ENCODE peak calls at places on chromosomes 3 and 15, in nine cellular contexts. M, J, D, F, S, Z, X, Y and K are unnamed samples. For H3K4me1 and H3K9me3, the result is how much of the 10 kb centered on the place peaks cover.

GRCh38 chr3:185715091-185715490 is 109.8 kb downstream of the IGF2BP2 start:
- DNase-seq in M (no peak), J (no peak), D (no peak), F (no peak), S (no peak), Z (no peak), X (peak), Y (peak), K (no peak)

GRCh38 chr3:188595890-188596376 is 442.0 kb downstream of the LPP start:
- DNase-seq in M (no peak), J (no peak), D (no peak), F (no peak), S (no peak), Z (no peak), X (no peak), Y (peak), K (no peak)

GRCh38 chr3:112568642-112569041 is 6.8 kb downstream of the SLC35A5 start:
- DNase-seq in M (no peak), J (no peak), D (no peak), F (no peak), S (no peak), Z (no peak), X (no peak), Y (peak), K (no peak)

GRCh38 chr15:92652576-92652966 is 3.0 kb downstream of the FAM174B start:
- DNase-seq in M (no peak), J (no peak), D (no peak), F (no peak), S (peak), Z (no peak), X (no peak), Y (no peak), K (no peak)

GRCh38 chr3:11136871-11137626 is 17.2 kb upstream of the HRH1 start:
- DNase-seq in M (no peak), J (no peak), D (no peak), F (no peak), S (no peak), Z (peak), X (no peak), Y (peak), K (peak)

GRCh38 chr3:126312326-126312725 is 44.9 kb downstream of the KLF15 start:
- DNase-seq in M (no peak), J (no peak), D (no peak), F (no peak), S (no peak), Z (no peak), X (no peak), Y (no peak), K (no peak)

GRCh38 chr15:28260722-28261121 is 61.3 kb downstream of the HERC2 start:
- DNase-seq in M (no peak), J (no peak), D (peak), F (no peak), S (no peak), Z (no peak), X (no peak), Y (no peak), K (no peak)

GRCh38 chr3:10142707-10143560 is 1.4 kb downstream of the VHL start:
- DNase-seq in M (peak), J (no peak), D (no peak), F (no peak), S (no peak), Z (peak), X (peak), Y (no peak), K (no peak)

GRCh38 chr3:48565591-48566400 is 2.2 kb upstream of the UCN2 start:
- DNase-seq in M (no peak), J (no peak), D (no peak), F (no peak), S (no peak), Z (peak), X (no peak), Y (peak), K (no peak)

GRCh38 chr15:101151286-101151685 is 100.6 kb downstream of the CHSY1 start:
- DNase-seq in M (no peak), J (no peak), D (no peak), F (no peak), S (peak), Z (no peak), X (no peak), Y (no peak), K (peak)

GRCh38 chr3:80929576-80929975 is 831.9 kb downstream of the GBE1 start:
- DNase-seq in M (no peak), J (no peak), D (no peak), F (no peak), S (no peak), Z (no peak), X (no peak), Y (no peak), K (no peak)

GRCh38 chr15:87739866-87740265 is 516.7 kb downstream of the NTRK3 start:
- DNase-seq in M (no peak), J (no peak), D (no peak), F (no peak), S (no peak), Z (no peak), X (no peak), Y (peak), K (no peak)

GRCh38 chr3:182294696-182295095 is 498.6 kb upstream of the ATP11B start:
- DNase-seq in M (no peak), J (no peak), D (no peak), F (no peak), S (no peak), Z (no peak), X (no peak), Y (no peak), K (no peak)

GRCh38 chr3:122810706-122811105 is 15.8 kb downstream of the SLC49A4 start:
- DNase-seq in M (no peak), J (no peak), D (no peak), F (no peak), S (no peak), Z (no peak), X (no peak), Y (peak), K (no peak)

DNA sequence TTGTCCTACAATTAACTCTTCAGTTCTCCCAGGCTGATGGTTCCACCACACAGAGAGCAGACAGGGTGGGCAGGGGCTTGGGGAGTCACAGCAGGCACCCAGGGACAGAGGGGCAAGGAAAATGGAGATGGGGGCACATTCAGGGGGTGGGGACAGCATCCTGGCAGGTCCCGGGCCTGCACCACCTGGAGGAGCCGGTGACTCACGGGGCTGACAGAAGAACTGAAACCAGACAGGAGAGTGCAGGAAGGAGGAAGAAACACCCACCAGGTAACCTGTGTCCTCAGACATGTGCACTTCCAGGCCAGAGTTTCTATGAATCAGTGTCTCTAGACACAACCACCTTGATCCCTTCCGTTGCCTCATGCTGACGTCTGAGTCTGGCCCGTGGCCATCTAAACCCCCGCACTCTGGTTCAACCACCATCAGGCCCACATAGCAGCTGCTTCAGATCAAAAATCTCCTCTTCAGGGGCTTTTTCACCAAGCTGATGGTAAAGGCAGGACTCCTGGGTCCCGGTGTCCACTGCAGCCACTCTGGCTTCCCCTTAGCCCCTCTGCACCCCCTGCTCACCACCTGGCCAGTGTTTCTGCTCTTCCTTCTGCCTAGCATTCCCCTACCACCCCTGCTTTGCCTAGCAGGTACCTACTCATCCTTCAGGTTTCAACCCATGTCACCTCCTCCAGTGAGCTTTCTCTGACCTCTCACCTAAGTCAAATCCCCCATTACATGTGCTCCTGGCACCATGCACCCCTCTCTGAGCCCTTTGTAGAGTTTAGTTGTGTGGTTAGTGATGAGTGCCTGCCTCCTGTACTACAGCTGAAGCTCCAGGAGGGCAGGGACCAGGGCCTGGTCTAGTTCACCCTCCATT is 16.5 kb upstream of the CYP11A1 start:
- DNase-seq in M (no peak), J (no peak), D (no peak), F (peak), S (no peak), Z (no peak), X (no peak), Y (peak), K (no peak)
- H3K4me1 ChIP-seq in M (under half), J (under half), D (under half), F (under half), S (under half), Z (under half), X (under half), Y (under half), K (under half)

GRCh38 chr15:20672469-20672868 is 130.9 kb upstream of the GOLGA6L6 start:
- DNase-seq in M (no peak), J (no peak), D (no peak), F (no peak), S (no peak), Z (no peak), X (no peak), Y (no peak), K (no peak)
- H3K9me3 ChIP-seq in M (under half), J (under half), D (under half), F (under half), S (under half), Z (under half), X (under half), Y (under half), K (under half)

DNA sequence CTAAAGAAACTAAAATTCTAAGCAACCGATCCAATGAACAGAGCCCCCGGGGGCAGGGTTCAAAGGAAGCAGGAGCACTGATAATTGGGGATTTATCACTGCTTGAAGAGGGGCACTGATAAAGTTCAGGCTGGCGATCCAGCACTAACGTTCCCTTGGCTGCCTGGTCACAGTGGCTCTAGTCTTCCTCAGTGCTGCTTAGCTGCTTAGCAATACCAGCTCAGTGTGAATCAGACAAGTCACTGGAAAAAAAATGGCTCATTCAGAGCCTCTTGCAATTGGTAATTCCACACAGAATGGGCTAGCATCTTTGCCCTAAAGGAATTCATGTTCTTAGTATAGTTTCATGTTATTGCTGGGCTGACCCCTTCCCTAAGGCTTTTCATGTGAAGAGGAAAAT is 95.7 kb upstream of the SLC2A2 start:
- DNase-seq in M (no peak), J (no peak), D (no peak), F (no peak), S (no peak), Z (no peak), X (no peak), Y (no peak), K (no peak)
- TF ChIP-seq POLR2A in M (no peak), J (no peak), D (no peak), F (no peak), S (no peak), Z (no peak), X (no peak), Y (no peak), K (no peak)

GRCh38 chr3:194397757-194398312 is 1.2 kb downstream of the GP5 start:
- DNase-seq in M (peak), J (no peak), D (no peak), F (peak), S (no peak), Z (no peak), X (no peak), Y (no peak), K (no peak)

GRCh38 chr3:194396561-194396896 is 2.5 kb downstream of the GP5 start:
- DNase-seq in M (peak), J (no peak), D (no peak), F (no peak), S (no peak), Z (no peak), X (no peak), Y (no peak), K (no peak)

GRCh38 chr3:194396897-194397756 is 1.9 kb downstream of the GP5 start:
- DNase-seq in M (peak), J (no peak), D (no peak), F (no peak), S (no peak), Z (no peak), X (no peak), Y (no peak), K (no peak)

GRCh38 chr3:194395201-194395600 is 3.9 kb downstream of the GP5 start:
- DNase-seq in M (no peak), J (no peak), D (no peak), F (no peak), S (no peak), Z (no peak), X (no peak), Y (peak), K (no peak)

DNA sequence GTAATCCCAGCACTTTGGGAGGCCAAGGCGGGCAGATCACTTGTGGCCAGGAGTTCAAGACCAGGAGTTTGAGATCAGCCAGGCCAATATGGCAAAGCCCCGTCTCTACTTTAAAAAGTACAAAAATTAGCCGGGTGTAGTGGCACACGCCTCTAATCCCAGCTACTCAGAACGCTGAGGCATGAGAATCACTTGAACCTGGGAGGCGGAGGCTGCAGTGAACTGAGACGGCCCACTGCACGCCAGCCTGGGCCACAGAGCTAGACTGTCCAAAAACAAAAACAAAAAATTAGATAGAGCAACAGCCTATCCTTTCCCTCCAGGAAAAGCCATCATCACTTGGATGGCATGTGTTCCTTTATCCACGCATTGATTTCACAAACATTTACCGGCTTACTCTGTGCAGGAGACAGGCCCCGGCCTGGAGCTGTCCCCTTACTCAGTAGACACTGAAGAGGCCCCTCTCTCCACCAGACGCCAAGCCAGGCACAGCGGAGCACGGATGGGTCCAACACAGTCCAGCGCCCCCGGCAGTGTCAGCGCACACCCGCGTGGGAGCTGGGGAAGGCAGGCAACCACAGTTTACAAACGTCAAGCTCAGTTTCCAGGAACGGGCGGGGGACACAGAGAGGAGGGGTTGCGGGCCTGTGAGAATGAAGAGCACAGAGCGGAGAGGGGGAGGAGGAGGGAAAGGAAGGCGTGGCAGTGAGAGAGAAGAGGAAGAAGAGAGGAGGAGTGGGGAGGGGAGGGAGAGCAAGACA is 3.1 kb downstream of the GP5 start:
- DNase-seq in M (peak), J (no peak), D (peak), F (no peak), S (no peak), Z (no peak), X (peak), Y (peak), K (peak)
- H3K4me1 ChIP-seq in M (under half), J (under half), D (under half), F (under half), S (under half), Z (under half), X (under half), Y (under half), K (under half)

GRCh38 chr15:44883219-44883900 is 73.1 kb upstream of the TERB2 start:
- DNase-seq in M (no peak), J (no peak), D (no peak), F (no peak), S (no peak), Z (no peak), X (peak), Y (no peak), K (no peak)

GRCh38 chr15:44873103-44873502 is 83.4 kb upstream of the TERB2 start:
- DNase-seq in M (no peak), J (no peak), D (no peak), F (no peak), S (no peak), Z (no peak), X (no peak), Y (no peak), K (no peak)

GRCh38 chr15:44882499-44882968 is 74.0 kb upstream of the TERB2 start:
- DNase-seq in M (no peak), J (no peak), D (no peak), F (no peak), S (no peak), Z (no peak), X (no peak), Y (no peak), K (no peak)

GRCh38 chr15:44879066-44879465 is 77.4 kb upstream of the TERB2 start:
- DNase-seq in M (no peak), J (no peak), D (no peak), F (no peak), S (no peak), Z (no peak), X (no peak), Y (no peak), K (no peak)
- H3K9me3 ChIP-seq in M (under half), J (under half), D (under half), F (under half), S (under half), Z (under half), X (under half), Y (under half), K (under half)